ENCODE peak calls at places on chromosomes 7 and 10, in seven cellular contexts. O is activated T-helper 1 cell treated with anti-CD3 and anti-CD28 coated beads, Interleukin-12 subunit alpha, Interleukin-12 subunit beta, Interleukin-2, Interleukin-4 antibody, amounts not matched to agents 30 ng/mL and 10 ng/mL and 1 ng/mL, durations not matched to agents 14 hours and 24 hours and 36 hours; S is GM23248; X is epithelial cell of esophagus; C is ureter; G is HT-29; U is AG08395. D is an unnamed sample.

GRCh38 chr7:19113855-19114590 is 3.4 kb downstream of the TWIST1 start:
- DNase-seq in X (peak; percentile 51), C (no peak), U (no peak), O (no peak), S (peak; percentile 81), G (no peak), D (no peak)

GRCh38 chr7:12031638-12032037 is 179.5 kb upstream of the TMEM106B start:
- DNase-seq in G (peak; percentile 37), X (peak; percentile 51), O (no peak), S (peak; percentile 29), U (peak; percentile 2), C (no peak), D (no peak)

GRCh38 chr10:84149854-84150253 is 10.5 kb downstream of the GHITM start:
- DNase-seq in S (no peak), G (no peak), C (no peak), X (no peak), U (no peak), O (no peak), D (no peak)

GRCh38 chr10:3528823-3529222 is 256.2 kb downstream of the KLF6 start:
- DNase-seq in X (no peak), C (no peak), S (no peak), U (no peak), G (no peak), O (no peak), D (no peak)

GRCh38 chr10:52308251-52309031 is 5.6 kb upstream of the DKK1 start:
- DNase-seq in G (peak; percentile 48), X (peak; percentile 74), S (peak; percentile 87), C (no peak), O (no peak), U (peak; percentile 78), D (peak; percentile 57)

GRCh38 chr7:92754756-92755581 is 81.4 kb downstream of the CDK6 start:
- DNase-seq in C (no peak), X (no peak), S (no peak), U (peak; percentile 49), G (no peak), O (no peak), D (no peak)

GRCh38 chr7:44065431-44066110 is at the start of gene PGAM2:
- DNase-seq in U (no peak), X (no peak), O (no peak), G (peak; percentile 30), C (no peak), S (peak; percentile 30), D (no peak)

GRCh38 chr7:130918129-130919052 is 184.4 kb upstream of the KLF14 start:
- DNase-seq in C (no peak), U (no peak), O (no peak), X (no peak), G (peak; percentile 81), S (no peak), D (no peak)

GRCh38 chr10:49783645-49784044 is 21.5 kb upstream of the OGDHL start:
- DNase-seq in G (peak; percentile 50), O (no peak), S (no peak), C (no peak), X (no peak), U (no peak), D (no peak)

GRCh38 chr7:129993275-129993674 is 40.5 kb upstream of the UBE2H start:
- DNase-seq in C (no peak), S (no peak), U (no peak), G (no peak), X (no peak), O (no peak), D (no peak)

GRCh38 chr10:2367083-2367482 is 629.8 kb upstream of the ADARB2 start:
- DNase-seq in X (no peak), G (no peak), U (no peak), O (no peak), C (no peak), S (no peak), D (no peak)

GRCh38 chr7:108147031-108147563 is 16.9 kb upstream of the LAMB4 start:
- DNase-seq in U (no peak), O (no peak), X (no peak), S (no peak), C (no peak), G (no peak), D (no peak)

GRCh38 chr7:74284781-74285259 is 4.4 kb upstream of the CLIP2 start:
- DNase-seq in S (no peak), X (no peak), U (no peak), O (no peak), C (no peak), G (peak; percentile 75), D (peak; percentile 55)

GRCh38 chr10:92080244-92080643 is 156.7 kb downstream of the BTAF1 start:
- DNase-seq in G (no peak), U (no peak), S (no peak), O (no peak), C (no peak), X (no peak), D (no peak)

D was measured in body of pancreas.